ENCODE peak calls at places on chromosomes 13 and 19, in nine cellular contexts. M is glutamatergic neuron; I is amniotic epithelial cell; S is activated T-cell treated with anti-CD3 and anti-CD28 coated beads, Interleukin-2, amount 50 U/mL, for 48 hours; R is brain microvascular endothelial cell; U is EL; L is stimulated activated CD4-positive, alpha-beta T cell treated with anti-CD3 and anti-CD28 coated beads, Interleukin-1b, Interleukin-23, amount 100 ng/mL, for 1 hour; Q is effector CD4-positive, alpha-beta T cell; F is CD8-positive, alpha-beta T cell. T is an unnamed sample.

GRCh38 chr13:74201530-74201929 is 67.3 kb upstream of the KLF12 start:
- DNase-seq in M (no peak), I (no peak), S (no peak), R (no peak), U (no peak), L (no peak), Q (no peak), F (no peak), T (no peak)

GRCh38 chr13:89514534-89515312 is 1832.8 kb upstream of the MIR17HG start:
- DNase-seq in M (no peak), I (peak; percentile 89), S (no peak), R (peak; percentile 1), U (no peak), L (no peak), Q (no peak), F (no peak), T (no peak)

GRCh38 chr13:52156724-52157251 is 2.6 kb downstream of the NEK3 start:
- DNase-seq in M (no peak), I (peak; percentile 63), S (no peak), R (peak; percentile 53), U (no peak), L (no peak), Q (no peak), F (no peak), T (no peak)

GRCh38 chr13:109408596-109409382 is 377.6 kb downstream of the IRS2 start:
- DNase-seq in M (no peak), I (peak; percentile 61), S (no peak), R (no peak), U (no peak), L (no peak), Q (no peak), F (no peak), T (no peak)

GRCh38 chr19:41144403-41144802 is 30.2 kb downstream of the CYP2F1 start:
- DNase-seq in M (peak; percentile 77), I (peak; percentile 77), S (peak; percentile 86), R (peak; percentile 73), U (peak; percentile 77), L (peak; percentile 80), Q (peak; percentile 89), F (peak; percentile 80), T (peak; percentile 11)

GRCh38 chr13:37561031-37561430 is 37.5 kb downstream of the POSTN start:
- DNase-seq in M (no peak), I (peak; percentile 5), S (no peak), R (no peak), U (no peak), L (no peak), Q (no peak), F (no peak), T (no peak)

GRCh38 chr19:47156861-47157454 is 26.3 kb downstream of the SAE1 start:
- DNase-seq in M (no peak), I (peak; percentile 42), S (no peak), R (no peak), U (no peak), L (no peak), Q (no peak), F (no peak), T (peak; percentile 24)

GRCh38 chr13:113941571-113942191 is 32.2 kb downstream of the C13orf46 start:
- DNase-seq in M (no peak), I (peak; percentile 67), S (no peak), R (peak; percentile 14), U (peak; percentile 26), L (no peak), Q (no peak), F (no peak), T (no peak)

GRCh38 chr13:26280295-26280694 is 26.4 kb downstream of the CDK8 start:
- DNase-seq in M (no peak), I (peak; percentile 59), S (no peak), R (peak; percentile 79), U (peak; percentile 84), L (no peak), Q (no peak), F (no peak), T (no peak)

GRCh38 chr13:94656766-94657165 is 55.1 kb downstream of the GPR180 start:
- DNase-seq in M (no peak), I (peak; percentile 97), S (no peak), R (peak; percentile 55), U (peak; percentile 91), L (no peak), Q (no peak), F (no peak), T (peak; percentile 12)

GRCh38 chr13:32022292-32022691 is 9.3 kb upstream of the FRY start:
- DNase-seq in M (no peak), I (peak; percentile 80), S (no peak), R (no peak), U (no peak), L (no peak), Q (no peak), F (no peak), T (no peak)

GRCh38 chr13:39105110-39105509 is 66.9 kb downstream of the NHLRC3 start:
- DNase-seq in M (no peak), I (peak; percentile 5), S (no peak), R (no peak), U (no peak), L (no peak), Q (no peak), F (no peak), T (no peak)

GRCh38 chr19:38862321-38863059 is 12.7 kb upstream of the HNRNPL start:
- DNase-seq in M (no peak), I (peak; percentile 81), S (no peak), R (no peak), U (peak; percentile 30), L (no peak), Q (no peak), F (no peak), T (no peak)

GRCh38 chr19:46520616-46521015 is 24.9 kb upstream of the PNMA8B start:
- DNase-seq in M (no peak), I (peak; percentile 25), S (no peak), R (no peak), U (no peak), L (no peak), Q (no peak), F (no peak), T (no peak)

GRCh38 chr19:49592486-49593232 is 1.7 kb downstream of the PRR12 start:
- DNase-seq in M (no peak), I (no peak), S (no peak), R (no peak), U (peak; percentile 41), L (no peak), Q (no peak), F (no peak), T (no peak)

GRCh38 chr19:13095934-13096890 is 6.4 kb downstream of the LYL1 start:
- DNase-seq in M (peak; percentile 86), I (no peak), S (peak; percentile 46), R (no peak), U (no peak), L (no peak), Q (no peak), F (no peak), T (no peak)

GRCh38 chr19:41872775-41873647 is 4.1 kb upstream of the CD79A start:
- DNase-seq in M (peak; percentile 86), I (peak; percentile 58), S (peak; percentile 86), R (peak; percentile 58), U (peak; percentile 66), L (no peak), Q (peak; percentile 64), F (peak; percentile 51), T (no peak)

GRCh38 chr13:69243366-69243765 is 864.3 kb upstream of the ATXN8OS start:
- DNase-seq in M (no peak), I (no peak), S (no peak), R (no peak), U (no peak), L (no peak), Q (no peak), F (no peak), T (no peak)

GRCh38 chr19:3500429-3501101 is at the start of gene DOHH:
- DNase-seq in M (peak; percentile 96), I (peak; percentile 94), S (peak; percentile 97), R (peak; percentile 96), U (peak; percentile 96), L (peak; percentile 89), Q (peak; percentile 92), F (peak; percentile 92), T (peak; percentile 97)

T was measured in GM12878.